ENCODE peak calls at places on chromosomes 11 and 22, in five cellular contexts. M is CD8-positive, alpha-beta memory T cell; B is heart right ventricle; E is left lung; Y is HCT116. I is an unnamed sample. For H3K4me1, the result is how much of the 10 kb centered on the place peaks cover.

GRCh38 chr11:42768576-42768975 is 543.2 kb upstream of the API5 start:
- DNase-seq in M (no peak), B (no peak), E (no peak), Y (no peak), I (no peak)

GRCh38 chr11:65590240-65590738 is 5.3 kb downstream of the KCNK7 start:
- DNase-seq in E (no peak), M (no peak), B (no peak), Y (no peak), I (no peak)

GRCh38 chr22:47063606-47064005 is 301.2 kb downstream of the TBC1D22A start:
- DNase-seq in M (no peak), Y (no peak), B (no peak), E (no peak), I (no peak)

GRCh38 chr11:120153221-120153620 is 15.3 kb upstream of the TRIM29 start:
- DNase-seq in B (no peak), Y (no peak), M (no peak), E (no peak), I (no peak)

GRCh38 chr22:44573451-44573850 is 75.4 kb upstream of the RTL6 start:
- DNase-seq in B (no peak), Y (no peak), E (no peak), M (no peak), I (peak)

GRCh38 chr11:113593698-113594308 is 112.3 kb downstream of the TMPRSS5 start:
- DNase-seq in M (no peak), E (no peak), Y (no peak), B (no peak), I (no peak)

GRCh38 chr11:106989056-106989455 is 29.2 kb downstream of the GUCY1A2 start:
- DNase-seq in E (no peak), B (no peak), M (no peak), Y (no peak), I (no peak)

GRCh38 chr22:37330200-37331033 is 48.1 kb downstream of the CYTH4 start:
- DNase-seq in E (peak), M (no peak), Y (peak), B (no peak), I (no peak)

GRCh38 chr11:106087815-106088435 is 10.5 kb downstream of the AASDHPPT start:
- DNase-seq in E (peak), B (peak), Y (peak), M (peak), I (no peak)

GRCh38 chr11:2180347-2180746 is 8.7 kb upstream of the TH start:
- DNase-seq in B (no peak), Y (no peak), E (no peak), M (no peak), I (no peak)

GRCh38 chr11:45163956-45164575 is 17.6 kb downstream of the PRDM11 start:
- DNase-seq in M (no peak), B (no peak), Y (no peak), E (no peak), I (no peak)

GRCh38 chr11:99370557-99371200 is 349.9 kb downstream of the CNTN5 start:
- DNase-seq in Y (no peak), E (peak), M (no peak), B (peak), I (no peak)

GRCh38 chr11:64747961-64748715 is 4.2 kb upstream of the RASGRP2 start:
- DNase-seq in M (no peak), Y (no peak), E (no peak), B (no peak), I (no peak)

GRCh38 chr11:59573216-59573615 is 42.4 kb downstream of the OSBP start:
- DNase-seq in B (no peak), Y (no peak), M (no peak), E (no peak), I (no peak)

GRCh38 chr11:96035031-96035743 is 111.3 kb upstream of the MTMR2 start:
- DNase-seq in M (no peak), E (no peak), Y (no peak), B (no peak), I (no peak)

GRCh38 chr11:118572914-118573550 is 823 bp downstream of the ARCN1 start:
- DNase-seq in B (no peak), E (no peak), Y (peak), M (no peak), I (no peak)

GRCh38 chr22:49359061-49359460 is 468.6 kb downstream of the BRD1 start:
- DNase-seq in B (no peak), M (no peak), E (no peak), Y (no peak), I (no peak)

GRCh38 chr22:20619042-20619892 is 111.9 kb downstream of the MED15 start:
- DNase-seq in M (no peak), B (no peak), E (no peak), Y (no peak), I (no peak)

GRCh38 chr11:13329670-13330401 is 52.2 kb downstream of the BMAL1 start:
- DNase-seq in E (no peak), Y (no peak), M (no peak), B (peak), I (no peak)

GRCh38 chr11:57479925-57480324 is 19.6 kb downstream of the RTN4RL2 start:
- DNase-seq in E (no peak), Y (no peak), B (no peak), M (no peak), I (no peak)

GRCh38 chr22:39147335-39148023 is 5.0 kb downstream of the CBX7 start:
- DNase-seq in B (no peak), M (no peak), Y (no peak), E (no peak), I (no peak)

GRCh38 chr11:65059959-65060824 is 1.8 kb upstream of the NAALADL1 start:
- DNase-seq in B (no peak), Y (no peak), E (no peak), M (no peak), I (no peak)

DNA sequence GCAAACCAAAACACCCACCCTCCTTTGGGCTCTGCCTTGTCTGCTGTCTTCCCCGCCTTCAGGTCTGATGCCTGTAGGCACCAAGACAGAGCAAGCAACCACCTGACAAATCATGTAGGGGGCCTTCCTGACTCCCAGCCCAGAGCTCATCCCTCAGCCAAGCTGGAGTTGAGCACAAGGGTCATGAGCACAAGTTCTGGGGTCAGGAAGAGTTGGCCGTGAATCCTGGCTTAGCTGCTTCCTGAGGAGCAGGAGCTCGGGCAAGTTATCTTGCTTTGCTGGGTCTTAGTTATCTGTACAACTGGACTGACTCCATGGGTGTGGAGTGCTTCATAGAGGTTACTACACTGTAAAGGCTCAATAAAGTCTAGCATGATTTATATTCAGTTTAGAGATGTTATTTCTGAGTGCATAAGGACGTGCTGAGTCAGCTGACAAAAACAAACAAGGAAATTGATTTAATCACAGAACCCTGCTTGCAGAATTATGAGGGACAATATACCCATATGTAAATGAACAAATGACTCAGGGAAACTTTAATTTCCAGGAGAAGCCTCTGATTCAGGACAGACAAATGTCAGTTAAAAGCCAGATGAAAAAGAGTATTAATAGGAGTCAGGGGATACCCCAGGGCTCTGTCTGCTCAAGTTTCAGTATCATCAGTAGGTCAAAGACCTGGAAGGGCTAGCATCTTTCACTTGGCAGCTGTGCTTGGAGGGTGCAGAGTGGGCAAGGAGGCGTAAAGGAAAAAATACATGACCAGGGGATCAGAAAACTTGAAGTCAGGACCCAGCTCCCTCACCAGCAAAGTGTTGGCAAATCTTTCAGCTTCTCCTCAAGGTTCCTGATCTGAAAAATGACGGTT is 15.1 kb upstream of the APOA1 start:
- DNase-seq in M (no peak), E (no peak), B (no peak), Y (no peak), I (no peak)
- H3K4me1 ChIP-seq in M (half or more), E (half or more), B (under half), Y (under half), I (under half)

DNA sequence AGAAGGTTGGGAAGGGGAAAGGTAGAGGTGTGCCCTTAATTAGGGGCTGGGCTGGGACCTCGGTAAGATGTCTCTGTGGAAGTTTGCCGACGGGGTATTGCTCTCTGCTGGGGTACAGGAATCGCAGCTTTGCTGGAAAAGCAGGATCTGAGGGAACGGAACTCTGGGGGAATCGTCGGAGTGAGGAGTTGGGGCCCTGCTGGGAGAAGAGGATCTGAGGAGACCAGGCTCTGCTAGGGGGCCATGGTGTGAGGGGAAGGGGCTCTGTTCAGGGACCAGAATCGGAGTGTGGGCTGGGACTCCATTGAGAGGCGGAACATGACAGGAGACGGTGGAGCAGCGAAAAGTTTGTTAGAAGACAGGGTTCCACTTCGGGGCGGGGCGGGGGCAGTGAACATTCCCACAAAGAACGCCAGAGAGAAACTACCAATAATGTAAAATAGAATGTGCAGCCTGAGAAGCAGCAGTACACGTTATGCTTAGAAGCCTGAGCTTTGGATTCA is 456 bp downstream of the AAMDC start:
- DNase-seq in Y (no peak), E (peak), M (no peak), B (no peak), I (no peak)
- H3K27ac ChIP-seq in Y (peak), E (peak), M (peak), B (peak), I (peak)

DNA sequence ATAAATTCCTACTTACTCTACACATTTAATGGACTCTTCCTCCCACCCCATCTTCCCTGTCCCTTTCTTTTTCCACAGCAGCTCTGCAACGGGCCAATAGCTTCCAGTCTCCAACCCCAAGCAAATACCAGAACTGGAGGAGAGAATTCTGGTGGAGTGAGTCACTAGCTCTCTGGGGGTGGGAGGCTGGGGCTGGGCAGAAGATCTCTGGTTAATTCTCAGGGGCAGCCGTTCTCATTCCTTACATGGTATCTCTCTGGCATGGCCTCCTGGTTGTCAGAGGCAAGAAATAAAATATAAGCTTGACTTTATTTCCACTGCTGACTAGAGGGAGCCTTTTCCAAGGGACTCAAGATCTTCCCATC is 90.4 kb upstream of the PARVA start:
- DNase-seq in M (no peak), B (no peak), E (peak), Y (peak), I (peak)
- H3K4me1 ChIP-seq in M (under half), B (under half), E (under half), Y (under half), I (under half)

DNA sequence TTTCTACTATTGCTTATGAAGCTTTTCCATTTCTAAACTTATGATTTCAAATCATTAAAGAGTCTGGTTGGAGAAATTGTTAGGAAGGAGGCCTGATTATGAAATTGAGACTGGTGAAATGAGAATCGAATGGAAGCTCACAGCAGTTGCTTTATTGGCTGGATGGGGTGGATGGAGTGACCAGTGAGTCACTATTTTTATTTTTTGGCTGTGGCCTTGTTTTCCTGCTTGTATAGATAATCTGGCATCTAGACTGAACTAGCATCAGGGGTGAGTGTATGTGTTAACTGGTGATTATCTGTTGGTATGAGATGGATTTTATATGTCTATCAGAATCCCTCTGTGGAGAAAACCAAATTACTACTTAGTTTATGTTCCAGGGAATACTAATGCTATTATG is 36.2 kb downstream of the UVRAG start:
- DNase-seq in Y (no peak), B (no peak), M (no peak), E (no peak), I (no peak)
- H3K27ac ChIP-seq in Y (no peak), B (peak), M (no peak), E (peak), I (no peak)

GRCh38 chr11:17725174-17725573 is 5.8 kb downstream of the MYOD1 start:
- DNase-seq in E (no peak), Y (no peak), M (no peak), B (no peak), I (no peak)
- H3K4me1 ChIP-seq in E (under half), Y (under half), M (under half), B (under half), I (under half)